ENCODE peak calls at places on chromosomes 6 and 20, in four cellular contexts. P is AG10803, N is AG04450, Q is endothelial cell. H is an unnamed sample.

GRCh38 chr20:38985603-38986170 is 23.5 kb downstream of the DHX35 start:
- DNase-seq in Q (no peak), N (no peak), P (peak), H (peak)

GRCh38 chr20:58361549-58361948 is 27.5 kb upstream of the VAPB start:
- DNase-seq in N (no peak), P (peak), Q (no peak), H (peak)

GRCh38 chr6:36765943-36766648 is 68.5 kb downstream of the RAB44 start:
- DNase-seq in N (peak), P (peak), Q (peak), H (peak)

GRCh38 chr6:135243871-135244796 is 63.0 kb downstream of the MYB start:
- DNase-seq in P (no peak), N (no peak), Q (no peak), H (no peak)

GRCh38 chr6:24949020-24949569 is 13.3 kb upstream of the RIPOR2 start:
- DNase-seq in Q (no peak), P (no peak), N (no peak), H (no peak)

GRCh38 chr6:150250826-150251225 is 108.0 kb downstream of the PPP1R14C start:
- DNase-seq in Q (no peak), N (no peak), P (peak), H (peak)

GRCh38 chr6:75204959-75205775 is 686 bp downstream of the COL12A1 start:
- DNase-seq in N (peak), Q (peak), P (peak), H (no peak)

GRCh38 chr6:134949927-134950326 is at the start of gene ALDH8A1:
- DNase-seq in Q (no peak), P (no peak), N (no peak), H (no peak)

GRCh38 chr6:148501178-148501590 is 158.5 kb downstream of the SASH1 start:
- DNase-seq in Q (no peak), P (peak), N (no peak), H (no peak)

GRCh38 chr6:108596947-108597346 is 36.2 kb downstream of the FOXO3 start:
- DNase-seq in N (no peak), P (no peak), Q (no peak), H (no peak)

GRCh38 chr6:95169790-95170189 is 407.5 kb upstream of the MANEA start:
- DNase-seq in Q (no peak), P (no peak), N (no peak), H (no peak)

GRCh38 chr6:27866370-27867050 is 45.7 kb downstream of the OR2B2 start:
- DNase-seq in N (no peak), P (peak), Q (no peak), H (peak)

GRCh38 chr6:54718541-54719023 is 128.0 kb upstream of the FAM83B start:
- DNase-seq in N (no peak), Q (no peak), P (no peak), H (no peak)

GRCh38 chr6:16669227-16669626 is 92.0 kb downstream of the ATXN1 start:
- DNase-seq in N (no peak), Q (no peak), P (peak), H (peak)

GRCh38 chr6:163806761-163807499 is 392.4 kb downstream of the QKI start:
- DNase-seq in P (peak), Q (no peak), N (no peak), H (peak)

GRCh38 chr6:166435574-166435973 is 52.8 kb upstream of the MPC1 start:
- DNase-seq in N (no peak), Q (no peak), P (peak), H (no peak)

GRCh38 chr20:59123011-59123676 is 40.5 kb upstream of the ZNF831 start:
- DNase-seq in P (no peak), Q (no peak), N (no peak), H (no peak)

GRCh38 chr6:99338188-99338587 is 11.3 kb downstream of the FAXC start:
- DNase-seq in N (no peak), Q (no peak), P (no peak), H (no peak)

GRCh38 chr6:113599444-113599843 is 257.7 kb upstream of the MARCKS start:
- DNase-seq in N (no peak), P (no peak), Q (no peak), H (no peak)

GRCh38 chr6:158322724-158323560 is 10.7 kb downstream of the TULP4 start:
- DNase-seq in N (no peak), P (peak), Q (no peak), H (peak)

GRCh38 chr20:24700166-24700860 is 230.9 kb downstream of the SYNDIG1 start:
- DNase-seq in Q (no peak), N (no peak), P (no peak), H (no peak)

GRCh38 chr6:113169484-113169883 is 687.7 kb upstream of the MARCKS start:
- DNase-seq in Q (no peak), N (no peak), P (no peak), H (peak)

GRCh38 chr6:146857960-146858308 is 259.2 kb downstream of the ADGB start:
- DNase-seq in N (no peak), P (no peak), Q (no peak), H (no peak)

GRCh38 chr20:8342401-8342800 is 210.3 kb downstream of the PLCB1 start:
- DNase-seq in P (no peak), N (no peak), Q (no peak), H (no peak)

GRCh38 chr20:5835234-5835845 is 85.1 kb downstream of the SHLD1 start:
- DNase-seq in Q (no peak), N (no peak), P (peak), H (peak)

GRCh38 chr6:160987265-160987664 is 4.3 kb upstream of the MAP3K4 start:
- DNase-seq in P (no peak), Q (no peak), N (no peak), H (no peak)

GRCh38 chr6:145044606-145045275 is 690.6 kb downstream of the EPM2A start:
- DNase-seq in P (peak), N (peak), Q (peak), H (peak)

GRCh38 chr20:18742841-18743240 is 70.7 kb upstream of the SCP2D1 start:
- DNase-seq in P (no peak), Q (no peak), N (no peak), H (no peak)

GRCh38 chr6:137051790-137052472 is 7.2 kb upstream of the IL20RA start:
- DNase-seq in P (no peak), Q (no peak), N (no peak), H (no peak)

GRCh38 chr6:43744931-43745727 is 24.9 kb upstream of the VEGFA start:
- DNase-seq in N (no peak), P (no peak), Q (no peak), H (no peak)

GRCh38 chr6:122405417-122405816 is 6.0 kb downstream of the HSF2 start:
- DNase-seq in P (peak), Q (no peak), N (no peak), H (peak)

GRCh38 chr6:35824552-35825192 is 19.5 kb downstream of the LHFPL5 start:
- DNase-seq in P (no peak), Q (no peak), N (no peak), H (no peak)

GRCh38 chr6:119510246-119510645 is 160.7 kb upstream of the MAN1A1 start:
- DNase-seq in P (no peak), N (no peak), Q (no peak), H (no peak)

GRCh38 chr6:10441004-10441654 is 26.3 kb upstream of the TFAP2A start:
- DNase-seq in N (peak), P (peak), Q (no peak), H (no peak)

GRCh38 chr6:77487808-77488425 is 24.6 kb upstream of the HTR1B start:
- DNase-seq in P (no peak), N (no peak), Q (no peak), H (no peak)

GRCh38 chr6:155317186-155317585 is 2.9 kb upstream of the TFB1M start:
- DNase-seq in P (no peak), Q (no peak), N (no peak), H (no peak)

GRCh38 chr6:35562060-35562459 is 49.4 kb upstream of the TULP1 start:
- DNase-seq in N (no peak), P (no peak), Q (no peak), H (no peak)

GRCh38 chr20:53186630-53187029 is 214.5 kb downstream of the TSHZ2 start:
- DNase-seq in Q (no peak), P (no peak), N (no peak), H (no peak)
- TF ChIP-seq CTCF in Q (no peak), P (no peak), N (no peak), H (no peak)

GRCh38 chr6:12034831-12035230 is 22.7 kb downstream of the HIVEP1 start:
- DNase-seq in P (peak), Q (no peak), N (no peak), H (no peak)
- TF ChIP-seq CTCF in P (peak), Q (no peak), N (no peak), H (no peak)

GRCh38 chr20:61876931-61877330 is 188.8 kb downstream of the TAF4 start:
- DNase-seq in P (no peak), N (no peak), Q (no peak), H (no peak)

GRCh38 chr20:61874421-61875068 is 191.1 kb downstream of the TAF4 start:
- DNase-seq in Q (peak), P (peak), N (no peak), H (no peak)

GRCh38 chr20:61873651-61874420 is 191.8 kb downstream of the TAF4 start:
- DNase-seq in N (no peak), Q (no peak), P (no peak), H (no peak)

GRCh38 chr20:61875996-61876395 is 189.7 kb downstream of the TAF4 start:
- DNase-seq in P (no peak), N (no peak), Q (no peak), H (no peak)

GRCh38 chr20:61875221-61875885 is 190.3 kb downstream of the TAF4 start:
- DNase-seq in P (no peak), Q (peak), N (no peak), H (no peak)
- TF ChIP-seq CTCF in P (no peak), Q (no peak), N (no peak), H (no peak)

DNA sequence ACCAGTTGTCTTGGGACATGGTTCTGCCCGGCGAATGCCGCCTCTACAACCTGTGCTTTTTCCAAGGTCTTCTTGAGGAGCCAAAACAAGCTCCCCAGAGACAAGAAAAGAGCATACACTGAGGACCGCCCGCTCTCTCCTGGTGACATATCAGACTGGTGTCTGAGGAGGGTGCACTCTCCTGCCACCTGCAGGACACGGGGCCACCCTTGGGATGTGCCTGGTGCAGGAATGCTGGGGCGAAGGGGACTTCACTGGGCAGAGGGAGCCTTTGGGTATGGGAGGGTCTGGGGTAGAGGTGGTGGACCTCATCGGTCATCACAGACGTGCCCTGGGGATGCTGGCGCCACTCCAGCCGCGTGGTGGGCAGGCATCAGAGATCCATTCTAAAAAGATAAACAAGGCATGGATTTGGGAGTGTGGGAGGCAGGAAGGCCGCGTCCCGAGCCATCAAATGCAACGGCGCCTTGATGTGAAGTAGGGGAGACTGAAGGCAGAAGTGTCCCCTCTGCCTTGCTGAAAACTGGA is 163.3 kb downstream of the CD83 start:
- DNase-seq in N (no peak), Q (no peak), P (no peak), H (no peak)
- TF ChIP-seq CTCF in N (no peak), Q (no peak), P (no peak), H (peak)

GRCh38 chr6:157139054-157139708 is 184.1 kb downstream of the TMEM242 start:
- DNase-seq in P (no peak), Q (peak), N (no peak), H (no peak)
- TF ChIP-seq CTCF in P (no peak), Q (peak), N (peak), H (peak)

GRCh38 chr6:1043458-1043836 is 268.5 kb upstream of the FOXQ1 start:
- DNase-seq in P (peak), Q (no peak), N (no peak), H (no peak)
- TF ChIP-seq CTCF in P (no peak), Q (no peak), N (no peak), H (no peak)

H was measured in HFF-Myc.